ENCODE peak calls at places on chromosomes 7 and 10, in six cellular contexts. One of them, this sample, is unnamed. For H3K4me1, the result is how much of the 10 kb centered on the place peaks cover.

GRCh38 chr7:148303295-148304013 is 287.1 kb upstream of the C7orf33 start:
- DNase-seq in sigmoid colon: peak
- DNase-seq in IMR-90: no peak
- DNase-seq in ovary: peak
- DNase-seq in HCT116: no peak
- DNase-seq in heart left ventricle: peak
- DNase-seq in this sample: peak

GRCh38 chr10:33365871-33366411 is 31.5 kb upstream of the NRP1 start:
- DNase-seq in sigmoid colon: no peak
- DNase-seq in IMR-90: peak
- DNase-seq in ovary: no peak
- DNase-seq in HCT116: peak
- DNase-seq in heart left ventricle: no peak
- DNase-seq in this sample: no peak

GRCh38 chr10:55043540-55043939 is 242.5 kb upstream of the PCDH15 start:
- DNase-seq in sigmoid colon: no peak
- DNase-seq in IMR-90: no peak
- DNase-seq in ovary: no peak
- DNase-seq in HCT116: no peak
- DNase-seq in heart left ventricle: no peak
- DNase-seq in this sample: no peak

GRCh38 chr10:43136432-43136831 is 1.8 kb upstream of the CSGALNACT2 start:
- DNase-seq in sigmoid colon: no peak
- DNase-seq in IMR-90: no peak
- DNase-seq in ovary: no peak
- DNase-seq in HCT116: no peak
- DNase-seq in heart left ventricle: no peak
- DNase-seq in this sample: no peak

GRCh38 chr7:23357190-23358093 is 58.3 kb downstream of the MALSU1 start:
- DNase-seq in sigmoid colon: no peak
- DNase-seq in IMR-90: peak
- DNase-seq in ovary: no peak
- DNase-seq in HCT116: peak
- DNase-seq in heart left ventricle: no peak
- DNase-seq in this sample: no peak

GRCh38 chr7:151876899-151877777 is at the start of gene PRKAG2:
- DNase-seq in sigmoid colon: peak
- DNase-seq in IMR-90: no peak
- DNase-seq in ovary: peak
- DNase-seq in HCT116: no peak
- DNase-seq in heart left ventricle: peak
- DNase-seq in this sample: peak

GRCh38 chr7:158344706-158345300 is 242.8 kb downstream of the PTPRN2 start:
- DNase-seq in sigmoid colon: peak
- DNase-seq in IMR-90: no peak
- DNase-seq in ovary: peak
- DNase-seq in HCT116: no peak
- DNase-seq in heart left ventricle: no peak
- DNase-seq in this sample: no peak

GRCh38 chr10:47379901-47380300 is 4.2 kb downstream of the ZNF488 start:
- DNase-seq in sigmoid colon: peak
- DNase-seq in IMR-90: no peak
- DNase-seq in ovary: no peak
- DNase-seq in HCT116: no peak
- DNase-seq in heart left ventricle: no peak
- DNase-seq in this sample: no peak

GRCh38 chr7:121504478-121504877 is 108.4 kb upstream of the FAM3C start:
- DNase-seq in sigmoid colon: no peak
- DNase-seq in IMR-90: peak
- DNase-seq in ovary: no peak
- DNase-seq in HCT116: no peak
- DNase-seq in heart left ventricle: no peak
- DNase-seq in this sample: no peak

GRCh38 chr7:113199841-113200240 is 81.5 kb upstream of the SMIM30 start:
- DNase-seq in sigmoid colon: no peak
- DNase-seq in IMR-90: peak
- DNase-seq in ovary: no peak
- DNase-seq in HCT116: no peak
- DNase-seq in heart left ventricle: no peak
- DNase-seq in this sample: no peak

GRCh38 chr7:98826811-98827231 is 43.0 kb downstream of the TMEM130 start:
- DNase-seq in sigmoid colon: peak
- DNase-seq in IMR-90: no peak
- DNase-seq in ovary: peak
- DNase-seq in HCT116: no peak
- DNase-seq in heart left ventricle: peak
- DNase-seq in this sample: peak

GRCh38 chr7:116782177-116782711 is 80.1 kb upstream of the CAPZA2 start:
- DNase-seq in sigmoid colon: no peak
- DNase-seq in IMR-90: peak
- DNase-seq in ovary: no peak
- DNase-seq in HCT116: no peak
- DNase-seq in heart left ventricle: no peak
- DNase-seq in this sample: no peak

GRCh38 chr7:8719102-8719501 is 285.7 kb downstream of the NXPH1 start:
- DNase-seq in sigmoid colon: no peak
- DNase-seq in IMR-90: no peak
- DNase-seq in ovary: no peak
- DNase-seq in HCT116: no peak
- DNase-seq in heart left ventricle: no peak
- DNase-seq in this sample: no peak

GRCh38 chr10:99548041-99548530 is 15.3 kb downstream of the NKX2-3 start:
- DNase-seq in sigmoid colon: no peak
- DNase-seq in IMR-90: peak
- DNase-seq in ovary: no peak
- DNase-seq in HCT116: peak
- DNase-seq in heart left ventricle: no peak
- DNase-seq in this sample: peak

GRCh38 chr7:44387427-44387826 is 62.0 kb upstream of the CAMK2B start:
- DNase-seq in sigmoid colon: no peak
- DNase-seq in IMR-90: no peak
- DNase-seq in ovary: no peak
- DNase-seq in HCT116: no peak
- DNase-seq in heart left ventricle: no peak
- DNase-seq in this sample: peak

GRCh38 chr7:1011297-1012003 is 28.5 kb downstream of the CYP2W1 start:
- DNase-seq in sigmoid colon: no peak
- DNase-seq in IMR-90: no peak
- DNase-seq in ovary: no peak
- DNase-seq in HCT116: no peak
- DNase-seq in heart left ventricle: no peak
- DNase-seq in this sample: no peak

GRCh38 chr10:37478381-37478780 is 353.0 kb downstream of the ANKRD30A start:
- DNase-seq in sigmoid colon: no peak
- DNase-seq in IMR-90: no peak
- DNase-seq in ovary: no peak
- DNase-seq in HCT116: no peak
- DNase-seq in heart left ventricle: no peak
- DNase-seq in this sample: no peak

GRCh38 chr7:105245398-105246099 is 143.2 kb downstream of the SRPK2 start:
- DNase-seq in sigmoid colon: no peak
- DNase-seq in IMR-90: no peak
- DNase-seq in ovary: peak
- DNase-seq in HCT116: no peak
- DNase-seq in heart left ventricle: no peak
- DNase-seq in this sample: peak

GRCh38 chr10:109934958-109935793 is 11.9 kb upstream of the XPNPEP1 start:
- DNase-seq in sigmoid colon: no peak
- DNase-seq in IMR-90: peak
- DNase-seq in ovary: no peak
- DNase-seq in HCT116: no peak
- DNase-seq in heart left ventricle: peak
- DNase-seq in this sample: peak

GRCh38 chr7:151053091-151053490 is 4.6 kb downstream of the CDK5 start:
- DNase-seq in sigmoid colon: no peak
- DNase-seq in IMR-90: no peak
- DNase-seq in ovary: no peak
- DNase-seq in HCT116: no peak
- DNase-seq in heart left ventricle: no peak
- DNase-seq in this sample: no peak

GRCh38 chr7:133489906-133490305 is 237.0 kb downstream of the EXOC4 start:
- DNase-seq in sigmoid colon: no peak
- DNase-seq in IMR-90: no peak
- DNase-seq in ovary: no peak
- DNase-seq in HCT116: no peak
- DNase-seq in heart left ventricle: no peak
- DNase-seq in this sample: no peak

GRCh38 chr10:65291276-65291675 is 1634.6 kb upstream of the LRRTM3 start:
- DNase-seq in sigmoid colon: no peak
- DNase-seq in IMR-90: no peak
- DNase-seq in ovary: no peak
- DNase-seq in HCT116: no peak
- DNase-seq in heart left ventricle: no peak
- DNase-seq in this sample: no peak

GRCh38 chr10:73506491-73506890 is 10.7 kb upstream of the PPP3CB start:
- DNase-seq in sigmoid colon: no peak
- DNase-seq in IMR-90: peak
- DNase-seq in ovary: no peak
- DNase-seq in HCT116: no peak
- DNase-seq in heart left ventricle: no peak
- DNase-seq in this sample: no peak

GRCh38 chr10:45353176-45353575 is 20.8 kb upstream of the ALOX5 start:
- DNase-seq in sigmoid colon: no peak
- DNase-seq in IMR-90: no peak
- DNase-seq in ovary: no peak
- DNase-seq in HCT116: no peak
- DNase-seq in heart left ventricle: no peak
- DNase-seq in this sample: no peak

DNA sequence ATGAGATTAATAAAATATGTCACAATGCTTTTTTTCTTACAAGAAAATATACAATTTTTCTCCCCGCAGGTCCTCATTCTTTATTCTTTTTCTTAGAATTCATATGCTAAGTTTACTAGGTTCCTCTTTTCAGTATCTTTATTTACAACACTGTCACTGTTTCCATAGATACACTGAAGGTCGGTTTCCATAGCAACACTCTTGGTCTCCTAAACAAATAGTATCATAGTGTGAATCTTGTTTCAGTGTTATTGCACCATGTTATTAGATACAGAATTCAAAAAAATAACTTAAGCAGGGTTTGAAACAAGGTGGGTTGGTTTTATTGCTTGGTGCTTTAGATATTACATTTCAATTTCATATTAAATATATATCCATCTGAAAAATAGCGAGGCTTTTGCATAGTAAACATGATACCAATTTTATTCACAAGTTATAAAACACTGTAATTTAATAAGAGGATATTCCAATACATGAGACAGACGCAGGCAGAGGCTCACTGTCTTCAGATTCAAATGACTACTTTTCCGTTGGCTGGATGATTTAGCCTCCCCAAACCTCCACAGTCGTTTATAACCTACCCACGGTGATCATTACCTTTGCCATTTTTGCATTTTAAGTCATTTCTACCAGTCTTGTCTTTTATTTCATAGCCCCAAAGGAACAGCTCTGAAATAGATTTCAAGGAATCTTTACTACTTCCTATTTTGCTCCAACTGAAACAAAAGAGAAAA is 88.9 kb upstream of the KLF6 start:
- DNase-seq in sigmoid colon: no peak
- DNase-seq in IMR-90: peak
- DNase-seq in ovary: no peak
- DNase-seq in HCT116: peak
- DNase-seq in heart left ventricle: no peak
- DNase-seq in this sample: no peak
- H3K4me1 ChIP-seq in sigmoid colon: under half
- H3K4me1 ChIP-seq in IMR-90: under half
- H3K4me1 ChIP-seq in ovary: under half
- H3K4me1 ChIP-seq in HCT116: under half
- H3K4me1 ChIP-seq in heart left ventricle: under half
- H3K4me1 ChIP-seq in this sample: under half

GRCh38 chr10:102146971-102147428 is 5.2 kb upstream of the NOLC1 start:
- DNase-seq in sigmoid colon: no peak
- DNase-seq in IMR-90: no peak
- DNase-seq in ovary: no peak
- DNase-seq in HCT116: no peak
- DNase-seq in heart left ventricle: no peak
- DNase-seq in this sample: no peak
- TF ChIP-seq POLR2A in sigmoid colon: no peak
- TF ChIP-seq POLR2A in IMR-90: no peak
- TF ChIP-seq POLR2A in ovary: no peak
- TF ChIP-seq POLR2A in HCT116: no peak
- TF ChIP-seq POLR2A in heart left ventricle: no peak
- TF ChIP-seq POLR2A in this sample: no peak

GRCh38 chr10:71887767-71888166 is 36.7 kb upstream of the PSAP start:
- DNase-seq in sigmoid colon: no peak
- DNase-seq in IMR-90: no peak
- DNase-seq in ovary: no peak
- DNase-seq in HCT116: no peak
- DNase-seq in heart left ventricle: no peak
- DNase-seq in this sample: no peak

GRCh38 chr10:71891437-71891836 is 40.4 kb upstream of the PSAP start:
- DNase-seq in sigmoid colon: no peak
- DNase-seq in IMR-90: no peak
- DNase-seq in ovary: no peak
- DNase-seq in HCT116: no peak
- DNase-seq in heart left ventricle: no peak
- DNase-seq in this sample: no peak

GRCh38 chr10:71888248-71888622 is 37.2 kb upstream of the PSAP start:
- DNase-seq in sigmoid colon: no peak
- DNase-seq in IMR-90: no peak
- DNase-seq in ovary: peak
- DNase-seq in HCT116: no peak
- DNase-seq in heart left ventricle: no peak
- DNase-seq in this sample: no peak

GRCh38 chr10:71888623-71889387 is 37.8 kb upstream of the PSAP start:
- DNase-seq in sigmoid colon: peak
- DNase-seq in IMR-90: peak
- DNase-seq in ovary: peak
- DNase-seq in HCT116: peak
- DNase-seq in heart left ventricle: peak
- DNase-seq in this sample: peak

GRCh38 chr10:71889388-71889987 is 38.4 kb upstream of the PSAP start:
- DNase-seq in sigmoid colon: no peak
- DNase-seq in IMR-90: no peak
- DNase-seq in ovary: no peak
- DNase-seq in HCT116: no peak
- DNase-seq in heart left ventricle: no peak
- DNase-seq in this sample: no peak
- H3K27ac ChIP-seq in sigmoid colon: peak
- H3K27ac ChIP-seq in IMR-90: peak
- H3K27ac ChIP-seq in ovary: peak
- H3K27ac ChIP-seq in HCT116: peak
- H3K27ac ChIP-seq in heart left ventricle: peak
- H3K27ac ChIP-seq in this sample: peak

GRCh38 chr10:10438335-10439123 is 579.1 kb upstream of the CELF2 start:
- DNase-seq in sigmoid colon: no peak
- DNase-seq in IMR-90: peak
- DNase-seq in ovary: no peak
- DNase-seq in HCT116: no peak
- DNase-seq in heart left ventricle: no peak
- DNase-seq in this sample: no peak
- H3K4me1 ChIP-seq in sigmoid colon: under half
- H3K4me1 ChIP-seq in IMR-90: under half
- H3K4me1 ChIP-seq in ovary: under half
- H3K4me1 ChIP-seq in HCT116: under half
- H3K4me1 ChIP-seq in heart left ventricle: under half
- H3K4me1 ChIP-seq in this sample: under half